ENCODE peak calls at places on chromosomes 4 and X, in eight cellular contexts. J is ovary; Z is IMR-90; V is GM20000; K is BE2C; F is endothelial cell; B is hepatocyte; Q is CD4-positive, alpha-beta T cell. O is an unnamed sample.

GRCh38 chrX:2451456-2452316 is 49.1 kb downstream of the DHRSX start:
- DNase-seq in K (no peak), Z (peak), F (no peak), J (no peak), V (no peak), Q (no peak), B (no peak), O (no peak)

GRCh38 chr4:128107766-128108165 is 46.7 kb downstream of the LARP1B start:
- DNase-seq in J (no peak), B (no peak), V (no peak), Q (no peak), K (no peak), Z (peak), F (no peak), O (no peak)

GRCh38 chr4:134906404-134907023 is 704.9 kb upstream of the PABPC4L start:
- DNase-seq in J (no peak), V (no peak), F (peak), Q (no peak), Z (no peak), B (peak), K (peak), O (no peak)

GRCh38 chr4:127145001-127145400 is 487.8 kb upstream of the INTU start:
- DNase-seq in K (peak), J (no peak), Z (no peak), V (no peak), F (no peak), Q (no peak), B (no peak), O (no peak)

GRCh38 chrX:102765217-102765616 is 44.7 kb downstream of the GPRASP3 start:
- DNase-seq in F (no peak), Z (peak), V (no peak), B (no peak), J (no peak), Q (no peak), K (no peak), O (no peak)

GRCh38 chr4:142824368-142824767 is 21.7 kb downstream of the INPP4B start:
- DNase-seq in F (no peak), V (no peak), K (no peak), B (no peak), J (no peak), Z (peak), Q (no peak), O (no peak)

GRCh38 chr4:174681723-174682300 is 147.2 kb downstream of the GLRA3 start:
- DNase-seq in J (no peak), B (peak), Q (no peak), F (no peak), V (no peak), Z (peak), K (no peak), O (no peak)

GRCh38 chrX:133892337-133892736 is 93.1 kb downstream of the GPC3 start:
- DNase-seq in F (peak), B (no peak), V (no peak), J (no peak), Z (no peak), K (no peak), Q (no peak), O (no peak)

GRCh38 chrX:106791495-106791894 is 11.0 kb upstream of the TBC1D8B start:
- DNase-seq in F (no peak), J (no peak), V (no peak), B (no peak), Q (no peak), Z (peak), K (no peak), O (no peak)

GRCh38 chr4:156654410-156654809 is 317.2 kb downstream of the PDGFC start:
- DNase-seq in B (no peak), V (no peak), F (no peak), Z (no peak), K (no peak), J (no peak), Q (no peak), O (no peak)

GRCh38 chr4:3115637-3116300 is 41.3 kb downstream of the HTT start:
- DNase-seq in F (no peak), V (no peak), K (no peak), Z (peak), B (peak), Q (no peak), J (no peak), O (no peak)

GRCh38 chr4:39169426-39169825 is 12.9 kb upstream of the WDR19 start:
- DNase-seq in F (no peak), V (no peak), Z (no peak), J (no peak), B (no peak), Q (no peak), K (no peak), O (no peak)

GRCh38 chr4:76212851-76213414 is 691 bp downstream of the SCARB2 start:
- DNase-seq in Q (peak), Z (peak), B (no peak), J (no peak), F (no peak), K (no peak), V (no peak), O (peak)

GRCh38 chr4:55509272-55509671 is 37.4 kb downstream of the CLOCK start:
- DNase-seq in V (no peak), Z (peak), F (no peak), K (peak), J (no peak), Q (no peak), B (no peak), O (no peak)

GRCh38 chr4:159107203-159107921 is 4.5 kb downstream of the RAPGEF2 start:
- DNase-seq in B (no peak), Q (no peak), V (peak), Z (peak), J (no peak), K (no peak), F (no peak), O (no peak)

GRCh38 chr4:184959786-184960185 is 58.5 kb upstream of the HELT start:
- DNase-seq in V (no peak), J (no peak), F (no peak), Z (no peak), B (no peak), Q (no peak), K (no peak), O (no peak)

GRCh38 chrX:2501246-2502102 is 698 bp upstream of the DHRSX start:
- DNase-seq in F (no peak), J (no peak), Q (no peak), Z (no peak), K (no peak), V (peak), B (no peak), O (no peak)

GRCh38 chrX:151397741-151398070 is 700 bp downstream of the VMA21 start:
- DNase-seq in B (no peak), Z (no peak), F (no peak), Q (no peak), J (no peak), V (peak), K (no peak), O (peak)

GRCh38 chr4:21858971-21859370 is 89.6 kb downstream of the KCNIP4 start:
- DNase-seq in F (no peak), B (no peak), J (no peak), Q (no peak), Z (peak), V (no peak), K (no peak), O (no peak)

GRCh38 chr4:40630335-40631021 is 814 bp upstream of the RBM47 start:
- DNase-seq in K (no peak), Z (no peak), F (peak), B (peak), J (peak), V (peak), Q (no peak), O (peak)

GRCh38 chr4:154329268-154329858 is 162.2 kb downstream of the DCHS2 start:
- DNase-seq in B (peak), Q (no peak), V (peak), Z (peak), K (no peak), F (no peak), J (no peak), O (peak)

GRCh38 chr4:154329939-154330338 is 161.7 kb downstream of the DCHS2 start:
- DNase-seq in B (peak), J (peak), Z (peak), V (no peak), Q (no peak), F (no peak), K (no peak), O (no peak)

GRCh38 chr4:154335588-154335987 is 156.0 kb downstream of the DCHS2 start:
- DNase-seq in J (no peak), B (no peak), K (no peak), Z (no peak), F (no peak), V (no peak), Q (no peak), O (no peak)

GRCh38 chr4:154328030-154328429 is 163.6 kb downstream of the DCHS2 start:
- DNase-seq in J (no peak), F (no peak), K (no peak), V (no peak), Z (no peak), Q (no peak), B (no peak), O (no peak)

DNA sequence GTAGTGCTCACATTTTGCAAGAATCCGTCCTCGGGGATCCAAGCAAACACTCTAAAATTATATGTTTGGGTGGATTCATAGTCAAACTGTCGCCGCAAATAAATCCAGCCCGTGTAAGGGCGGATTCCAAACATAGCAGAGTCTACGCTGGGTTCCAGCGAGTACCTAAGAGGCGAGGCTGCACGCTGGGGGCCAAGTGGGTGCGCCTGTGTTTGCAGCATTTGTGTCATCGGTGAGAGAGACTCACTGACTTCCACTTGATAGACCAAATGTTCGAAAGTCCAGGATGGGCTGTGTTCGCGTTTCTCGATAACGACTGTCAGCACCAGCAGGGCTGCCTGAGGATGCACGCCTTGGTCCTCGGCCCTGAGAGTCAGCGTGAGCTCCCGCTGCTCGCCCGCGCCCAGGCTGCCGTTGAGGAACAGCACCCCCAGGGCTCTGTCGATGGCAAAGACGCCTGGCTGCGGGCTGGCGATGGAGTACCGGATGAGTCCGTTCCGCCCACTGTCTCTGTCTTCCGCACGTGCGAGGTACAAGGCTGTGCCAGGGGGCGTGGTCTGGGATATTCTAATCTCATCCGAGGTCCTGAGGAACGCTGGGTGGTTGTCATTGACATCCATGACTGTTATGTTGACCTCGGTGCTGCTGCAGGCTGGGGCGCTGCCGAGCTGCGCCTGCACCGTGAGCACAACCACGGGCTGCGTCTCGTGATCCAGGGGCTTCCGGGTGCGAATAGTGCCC is 158.7 kb downstream of the DCHS2 start:
- DNase-seq in V (peak), Q (peak), B (peak), F (peak), K (peak), J (peak), Z (peak), O (peak)
- TF ChIP-seq CTCF in V (no peak), Q (no peak), B (peak), F (no peak), K (peak), J (no peak), Z (no peak), O (no peak)

GRCh38 chr4:98514930-98515809 is 143.2 kb downstream of the TSPAN5 start:
- DNase-seq in B (no peak), J (no peak), Q (no peak), Z (peak), K (no peak), V (no peak), F (no peak), O (no peak)
- TF ChIP-seq CTCF in B (no peak), J (no peak), Q (no peak), Z (no peak), K (no peak), V (no peak), F (no peak), O (no peak)

GRCh38 chr4:10437735-10438134 is 19.5 kb downstream of the ZNF518B start:
- DNase-seq in Q (no peak), V (no peak), K (no peak), J (no peak), Z (no peak), F (no peak), B (no peak), O (no peak)

GRCh38 chr4:10441512-10441911 is 15.7 kb downstream of the ZNF518B start:
- DNase-seq in B (no peak), K (no peak), Z (no peak), Q (no peak), V (no peak), J (no peak), F (no peak), O (no peak)

GRCh38 chr4:10442976-10443375 is 14.2 kb downstream of the ZNF518B start:
- DNase-seq in Q (no peak), F (no peak), J (no peak), Z (peak), B (no peak), K (no peak), V (no peak), O (no peak)

GRCh38 chr4:10438924-10439323 is 18.3 kb downstream of the ZNF518B start:
- DNase-seq in Z (no peak), B (no peak), J (no peak), K (no peak), Q (no peak), V (no peak), F (no peak), O (no peak)
- TF ChIP-seq CTCF in Z (no peak), B (no peak), J (no peak), K (no peak), Q (no peak), V (no peak), F (no peak), O (no peak)

GRCh38 chrX:14344172-14344940 is 185.0 kb upstream of the GLRA2 start:
- DNase-seq in Q (no peak), K (no peak), Z (no peak), F (no peak), V (no peak), J (no peak), B (no peak), O (no peak)
- TF ChIP-seq CTCF in Q (no peak), K (peak), Z (no peak), F (peak), V (no peak), J (no peak), B (no peak), O (peak)

GRCh38 chr4:30718889-30719252 is 1.3 kb upstream of the PCDH7 start:
- DNase-seq in F (peak), J (no peak), V (peak), B (peak), Q (no peak), K (no peak), Z (peak), O (no peak)
- TF ChIP-seq CTCF in F (no peak), J (no peak), V (no peak), B (peak), Q (no peak), K (peak), Z (peak), O (no peak)

GRCh38 chrX:456925-457768 is 70.4 kb upstream of the PPP2R3B start:
- DNase-seq in K (no peak), V (no peak), Q (no peak), F (no peak), B (no peak), J (no peak), Z (no peak), O (no peak)

GRCh38 chrX:456146-456545 is 69.4 kb upstream of the PPP2R3B start:
- DNase-seq in F (no peak), V (no peak), Z (no peak), J (no peak), B (no peak), K (no peak), Q (no peak), O (no peak)

GRCh38 chrX:458631-459061 is 71.9 kb upstream of the PPP2R3B start:
- DNase-seq in V (no peak), Z (no peak), Q (no peak), J (no peak), F (no peak), B (no peak), K (no peak), O (no peak)

GRCh38 chrX:455199-455598 is 68.5 kb upstream of the PPP2R3B start:
- DNase-seq in Q (no peak), F (no peak), B (no peak), J (no peak), K (no peak), Z (no peak), V (no peak), O (no peak)

DNA sequence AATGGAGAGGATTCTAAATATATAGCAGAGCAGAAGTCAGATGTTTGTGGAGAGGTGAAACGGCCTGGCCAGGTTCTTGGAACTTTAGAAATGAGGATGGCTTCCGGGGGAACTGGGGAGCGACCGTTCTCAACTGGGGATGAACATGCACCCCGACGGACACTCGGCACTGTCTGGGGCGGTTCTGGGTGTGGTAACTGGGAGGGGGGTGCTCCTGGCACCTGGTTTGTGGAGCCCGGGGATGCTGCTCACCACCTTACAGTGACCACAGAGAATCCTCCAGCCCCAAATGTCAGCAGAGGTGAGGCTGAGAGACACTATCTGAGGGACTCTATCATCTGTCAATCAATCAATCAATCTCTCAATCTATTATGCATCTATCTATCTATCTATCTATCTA is 69.0 kb upstream of the PPP2R3B start:
- DNase-seq in Z (no peak), B (no peak), J (no peak), K (no peak), F (no peak), V (no peak), Q (no peak), O (no peak)
- TF ChIP-seq CTCF in Z (no peak), B (no peak), J (no peak), K (no peak), F (no peak), V (no peak), Q (no peak), O (no peak)

GRCh38 chr4:119087656-119088055 is 48.0 kb upstream of the MYOZ2 start:
- DNase-seq in K (peak), F (no peak), V (no peak), J (no peak), Z (no peak), Q (no peak), B (no peak), O (no peak)

GRCh38 chr4:119082661-119083060 is 53.0 kb upstream of the MYOZ2 start:
- DNase-seq in B (no peak), Z (no peak), F (no peak), Q (no peak), J (no peak), V (no peak), K (no peak), O (no peak)

GRCh38 chr4:119081943-119082342 is 53.7 kb upstream of the MYOZ2 start:
- DNase-seq in V (no peak), K (no peak), Z (no peak), J (no peak), B (no peak), F (no peak), Q (no peak), O (no peak)

GRCh38 chr4:119084503-119084902 is 51.1 kb upstream of the MYOZ2 start:
- DNase-seq in V (no peak), B (no peak), K (no peak), Q (no peak), Z (no peak), J (no peak), F (no peak), O (no peak)

GRCh38 chr4:119087121-119087520 is 48.5 kb upstream of the MYOZ2 start:
- DNase-seq in K (no peak), Q (no peak), J (no peak), V (no peak), F (no peak), B (no peak), Z (no peak), O (no peak)
- TF ChIP-seq CTCF in K (peak), Q (peak), J (no peak), V (no peak), F (no peak), B (peak), Z (peak), O (no peak)

GRCh38 chr4:4480685-4481393 is 61.0 kb downstream of the STX18 start:
- DNase-seq in F (no peak), K (no peak), Z (peak), V (no peak), Q (no peak), B (no peak), J (no peak), O (no peak)
- TF ChIP-seq CTCF in F (no peak), K (peak), Z (peak), V (peak), Q (no peak), B (peak), J (no peak), O (no peak)

DNA sequence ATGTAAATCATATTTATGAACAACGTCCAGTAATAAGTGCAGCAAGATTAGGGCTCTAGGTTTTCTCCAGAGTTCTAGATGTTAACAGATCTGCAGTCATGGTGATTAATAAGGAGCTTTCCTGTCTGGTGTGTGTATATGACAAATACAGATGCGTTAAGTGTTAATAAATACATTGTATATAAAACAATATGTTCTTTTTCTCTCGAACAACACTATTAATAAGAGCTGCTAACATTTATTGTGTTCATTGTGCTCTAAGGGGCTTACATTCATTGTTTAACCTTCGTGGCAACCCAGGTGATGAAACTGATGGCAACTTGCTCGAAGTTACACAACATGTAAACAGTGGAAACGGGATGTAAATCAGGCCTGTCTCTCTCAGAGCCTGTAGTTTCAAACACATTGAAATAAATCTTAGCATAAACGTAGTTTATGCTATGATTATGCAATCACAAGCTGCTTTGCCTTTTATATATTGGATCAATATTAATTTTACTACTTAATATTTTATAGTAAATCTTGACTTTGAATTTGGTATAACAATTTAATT is 547 bp upstream of the CLGN start:
- DNase-seq in K (no peak), J (no peak), B (peak), F (no peak), V (no peak), Z (peak), Q (no peak), O (no peak)
- TF ChIP-seq CTCF in K (no peak), J (no peak), B (no peak), F (no peak), V (no peak), Z (no peak), Q (no peak), O (no peak)

DNA sequence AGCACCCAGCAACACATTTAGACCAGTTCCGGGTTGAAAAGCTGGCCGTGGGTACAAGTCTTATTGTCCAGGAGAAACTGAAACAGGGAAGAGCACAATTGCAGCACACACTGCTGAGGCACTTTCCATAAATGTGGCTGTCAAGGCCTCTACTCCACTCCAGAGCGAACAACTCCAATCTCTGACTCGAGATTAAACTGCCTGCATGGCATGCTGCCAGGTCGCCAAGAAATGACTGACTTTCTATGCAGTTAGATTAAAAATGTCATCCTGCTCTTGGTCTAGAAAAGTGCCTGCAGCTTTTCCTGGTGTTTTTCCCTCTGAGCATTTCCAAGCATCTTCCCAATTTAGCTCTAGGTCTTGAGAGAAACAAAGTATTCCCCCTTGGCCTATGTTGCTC is 260.6 kb upstream of the EMCN start:
- DNase-seq in Z (no peak), K (peak), B (no peak), F (no peak), J (no peak), Q (no peak), V (no peak), O (no peak)
- TF ChIP-seq CTCF in Z (no peak), K (no peak), B (no peak), F (no peak), J (no peak), Q (no peak), V (no peak), O (no peak)

O was measured in activated CD8-positive, alpha-beta T cell treated with anti-CD3 and anti-CD28 coated beads for 36 hours.